ENCODE peak calls at places on chromosomes 3 and 15, in five cellular contexts. Q is right cardiac atrium; R is foreskin keratinocyte; B is aorta; A is CD4-positive, alpha-beta T cell. F is an unnamed sample.

GRCh38 chr3:102737353-102737752 is 302.5 kb downstream of the ZPLD1 start:
- ATAC-seq in R (no peak), Q (no peak), B (no peak), A (no peak), F (no peak)

GRCh38 chr15:39887211-39887610 is 32.9 kb downstream of the GPR176 start:
- ATAC-seq in Q (no peak), A (no peak), B (no peak), R (no peak), F (no peak)

GRCh38 chr15:55003900-55004879 is 192.6 kb downstream of the RSL24D1 start:
- ATAC-seq in A (no peak), B (no peak), R (no peak), Q (peak; percentile 78), F (no peak)

GRCh38 chr3:100110101-100110500 is 4.2 kb downstream of the FILIP1L start:
- ATAC-seq in A (no peak), Q (no peak), R (no peak), B (no peak), F (no peak)

GRCh38 chr15:33678606-33679005 is 289.7 kb upstream of the CHRM5 start:
- ATAC-seq in B (no peak), R (no peak), Q (no peak), A (no peak), F (no peak)

GRCh38 chr15:57510647-57511046 is 81.1 kb upstream of the MYZAP start:
- ATAC-seq in R (no peak), Q (peak; percentile 81), B (no peak), A (no peak), F (peak; percentile 34)

GRCh38 chr3:66367979-66368378 is 132.8 kb downstream of the LRIG1 start:
- ATAC-seq in R (no peak), A (no peak), B (no peak), Q (no peak), F (no peak)

GRCh38 chr3:144549161-144549560 is 577.5 kb downstream of the DIPK2A start:
- ATAC-seq in R (no peak), B (no peak), Q (no peak), A (no peak), F (no peak)

GRCh38 chr3:10366681-10367101 is 45.8 kb upstream of the SEC13 start:
- ATAC-seq in A (peak; percentile 39), R (peak; percentile 92), B (no peak), Q (no peak), F (no peak)

GRCh38 chr15:74423443-74424257 is 10.1 kb downstream of the SEMA7A start:
- ATAC-seq in B (no peak), R (peak; percentile 77), Q (no peak), A (no peak), F (no peak)

GRCh38 chr3:67654832-67655152 is 380 bp upstream of the SUCLG2 start:
- ATAC-seq in A (peak; percentile 15), B (peak; percentile 34), Q (peak; percentile 38), R (peak; percentile 30), F (peak; percentile 43)

GRCh38 chr3:54772707-54773106 is 155.2 kb downstream of the LRTM1 start:
- ATAC-seq in R (no peak), B (no peak), A (no peak), Q (no peak), F (no peak)

GRCh38 chr3:53705774-53706173 is 140.4 kb downstream of the CHDH start:
- ATAC-seq in A (no peak), R (no peak), B (no peak), Q (peak; percentile 10), F (no peak)

GRCh38 chr3:69058180-69058946 is 6.2 kb upstream of the TMF1 start:
- ATAC-seq in B (no peak), R (no peak), Q (no peak), A (peak; percentile 97), F (no peak)

GRCh38 chr3:71958533-71958932 is 173.6 kb upstream of the PROK2 start:
- ATAC-seq in Q (no peak), R (no peak), A (no peak), B (no peak), F (no peak)

GRCh38 chr3:110413291-110413690 is 658.3 kb upstream of the NECTIN3 start:
- ATAC-seq in A (no peak), B (no peak), Q (no peak), R (no peak), F (no peak)

GRCh38 chr3:12890610-12891390 is 49.4 kb upstream of the RPL32 start:
- ATAC-seq in R (no peak), A (no peak), B (no peak), Q (no peak), F (no peak)

GRCh38 chr3:127889461-127889863 is 25.6 kb upstream of the KBTBD12 start:
- ATAC-seq in B (peak; percentile 79), R (no peak), Q (peak; percentile 73), A (no peak), F (peak; percentile 83)

GRCh38 chr3:196135693-196136639 is 54.1 kb upstream of the TFRC start:
- ATAC-seq in A (no peak), Q (peak; percentile 37), B (peak; percentile 41), R (peak; percentile 76), F (no peak)

GRCh38 chr15:63360170-63360569 is 21.5 kb downstream of the CA12 start:
- ATAC-seq in B (no peak), A (no peak), Q (no peak), R (no peak), F (no peak)

GRCh38 chr3:196969001-196969659 is 497 bp upstream of the PIGZ start:
- ATAC-seq in B (peak; percentile 34), Q (peak; percentile 22), A (peak; percentile 52), R (peak; percentile 25), F (peak; percentile 8)

GRCh38 chr3:143120716-143121239 is 1.2 kb downstream of the CHST2 start:
- ATAC-seq in B (no peak), R (peak; percentile 48), A (peak; percentile 45), Q (peak; percentile 33), F (peak; percentile 33)

F was measured in gastroesophageal sphincter.